ENCODE peak calls at places on chromosomes 13 and 19, in seven cellular contexts. J is cardiac fibroblast, E is RWPE1, N is upper lobe of left lung, M is GM23338, O is choroid plexus epithelial cell, X is foreskin fibroblast. Q is an unnamed sample.

GRCh38 chr13:25169356-25169755 is 2.7 kb downstream of the AMER2 start:
- DNase-seq in X (no peak), M (no peak), N (no peak), J (no peak), E (no peak), O (no peak), Q (no peak)

GRCh38 chr19:50569938-50570540 is 1.8 kb upstream of the LRRC4B start:
- DNase-seq in E (no peak), O (no peak), X (no peak), J (no peak), N (no peak), M (no peak), Q (no peak)

GRCh38 chr19:54462072-54462712 is 1.4 kb downstream of the LENG9 start:
- DNase-seq in J (no peak), X (peak; percentile 44), M (no peak), O (no peak), E (no peak), N (no peak), Q (no peak)

GRCh38 chr19:38977445-38978314 is 2.1 kb upstream of the FBXO17 start:
- DNase-seq in E (no peak), N (no peak), X (peak; percentile 25), O (peak; percentile 30), M (no peak), J (peak; percentile 4), Q (peak; percentile 70)

GRCh38 chr19:15836345-15836594 is 20.8 kb upstream of the OR10H1 start:
- DNase-seq in X (no peak), N (no peak), J (peak; percentile 10), E (peak; percentile 50), M (no peak), O (peak; percentile 8), Q (no peak)

GRCh38 chr13:75666646-75667351 is 30.7 kb downstream of the LMO7 start:
- DNase-seq in J (peak; percentile 49), M (peak; percentile 49), N (no peak), E (peak; percentile 60), X (peak; percentile 77), O (peak; percentile 79), Q (peak; percentile 91)

GRCh38 chr13:90197722-90198121 is 1149.8 kb upstream of the MIR17HG start:
- DNase-seq in N (no peak), J (peak; percentile 35), O (peak; percentile 52), X (no peak), M (no peak), E (no peak), Q (peak; percentile 60)

GRCh38 chr13:40193290-40194203 is 472.9 kb downstream of the FOXO1 start:
- DNase-seq in M (no peak), O (no peak), E (no peak), N (no peak), J (no peak), X (peak; percentile 60), Q (no peak)

GRCh38 chr19:3968556-3969434 is 2.1 kb downstream of the DAPK3 start:
- DNase-seq in E (peak; percentile 93), M (peak; percentile 97), N (peak; percentile 93), J (peak; percentile 99), X (peak; percentile 99), O (peak; percentile 100), Q (peak; percentile 98)

GRCh38 chr19:32287811-32288227 is 57.6 kb upstream of the ZNF507 start:
- DNase-seq in E (no peak), M (peak; percentile 87), X (peak; percentile 70), O (peak; percentile 85), N (peak; percentile 26), J (peak; percentile 87), Q (peak; percentile 7)
- TF ChIP-seq CTCF in E (peak; percentile 15), M (peak; percentile 69), X (peak; percentile 60), O (peak; percentile 78), N (no peak), J (peak; percentile 57), Q (peak; percentile 57)

DNA sequence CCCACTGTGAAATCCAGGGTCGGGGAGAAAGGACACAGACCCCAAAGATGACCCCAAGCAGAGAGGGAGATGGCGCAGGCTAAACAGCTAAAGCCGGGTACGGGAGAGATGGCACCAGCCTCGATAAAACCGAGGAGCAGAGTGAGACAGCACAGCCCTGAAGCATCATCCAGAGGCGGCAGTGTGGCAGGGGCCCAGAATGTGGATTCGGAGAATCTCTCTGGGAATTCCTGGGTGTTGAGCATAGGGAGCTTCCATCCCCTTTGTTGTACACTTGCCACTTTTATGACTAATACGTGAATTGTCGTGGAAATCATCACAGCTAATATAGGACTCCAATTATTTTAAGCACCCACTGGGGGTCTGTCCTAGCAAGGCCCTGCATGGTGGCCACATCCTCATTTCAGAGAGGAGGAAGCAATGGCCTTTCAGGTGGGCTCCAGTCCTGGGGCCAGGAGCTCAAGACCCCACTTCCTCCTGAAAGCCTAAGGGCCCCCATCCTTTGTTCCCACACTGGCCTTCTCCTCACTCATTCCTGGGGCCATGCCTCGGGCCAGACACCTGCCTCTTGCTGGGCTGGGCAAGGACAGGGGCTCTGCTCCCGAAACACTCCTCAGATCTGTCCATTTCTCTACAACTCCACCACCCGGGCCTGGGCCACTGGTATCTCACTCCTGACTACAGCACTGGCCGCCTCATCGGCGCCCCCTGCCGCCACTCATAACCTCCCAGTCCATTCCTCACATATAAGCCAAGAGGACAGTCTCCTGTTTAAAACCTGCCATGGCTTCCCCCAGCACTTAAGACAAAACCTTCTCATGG is 29.3 kb upstream of the ATP1A3 start:
- DNase-seq in E (no peak), O (peak; percentile 50), M (peak; percentile 78), N (no peak), J (peak; percentile 10), X (peak; percentile 37), Q (no peak)
- TF ChIP-seq CTCF in E (no peak), O (peak; percentile 71), M (peak; percentile 75), N (no peak), J (peak; percentile 54), X (peak; percentile 42), Q (peak; percentile 55)

DNA sequence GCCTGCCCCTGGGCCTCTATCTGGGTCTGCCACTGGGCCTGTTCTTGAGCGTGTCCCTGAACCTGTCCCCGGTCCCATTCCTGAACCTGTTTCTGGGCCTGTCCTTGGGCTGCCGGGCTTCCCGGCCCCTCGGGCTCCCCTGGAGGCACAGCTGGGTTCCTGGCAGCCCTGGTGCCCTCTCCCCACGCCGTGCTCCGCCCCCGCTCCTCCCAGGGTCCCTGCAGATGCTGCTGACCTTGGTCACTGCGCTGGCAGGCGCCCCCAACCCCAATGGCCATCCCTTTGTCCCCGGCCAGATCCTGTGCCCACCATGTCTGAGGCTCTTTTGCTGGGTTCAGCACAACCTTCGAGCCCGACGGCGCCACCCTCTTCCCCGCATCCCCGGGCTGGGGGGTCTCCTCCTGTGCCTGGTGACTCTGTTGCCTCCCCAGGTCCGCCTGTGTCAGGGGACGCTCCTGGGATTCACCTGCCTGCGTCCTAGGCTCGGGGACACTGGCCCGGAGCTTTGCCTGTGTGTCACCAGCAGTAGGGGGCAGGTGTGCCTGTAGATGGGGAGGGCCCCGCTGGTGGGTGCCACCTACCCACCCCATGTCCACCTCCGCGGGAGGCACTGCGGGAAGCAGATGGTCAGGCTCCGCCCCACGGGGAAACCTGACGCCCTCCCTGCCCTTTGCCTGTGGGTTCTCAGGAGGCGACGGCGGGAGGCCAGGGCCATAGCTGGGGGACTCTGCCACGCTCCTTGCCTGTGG is 41.0 kb upstream of the GRTP1 start:
- DNase-seq in X (no peak), J (no peak), O (no peak), E (no peak), N (no peak), M (no peak), Q (no peak)
- TF ChIP-seq CTCF in X (no peak), J (no peak), O (no peak), E (no peak), N (no peak), M (no peak), Q (no peak)

GRCh38 chr19:29941828-29942403 is at the start of gene URI1:
- DNase-seq in O (peak; percentile 84), M (peak; percentile 90), E (peak; percentile 86), N (peak; percentile 90), X (peak; percentile 94), J (peak; percentile 88), Q (peak; percentile 38)
- TF ChIP-seq CTCF in O (no peak), M (no peak), E (no peak), N (no peak), X (no peak), J (no peak), Q (no peak)

Q was measured in foreskin keratinocyte.